ENCODE peak calls at places on chromosomes 5 and 9, in four cellular contexts. N is IMR-90, R is mesendoderm, O is H1. E is an unnamed sample. For H3K4me1, the result is how much of the 10 kb centered on the place peaks cover.

GRCh38 chr9:2686884-2687283 is 30.4 kb upstream of the KCNV2 start:
- DNase-seq in O (no peak), N (no peak), R (peak), E (peak)

GRCh38 chr9:107431461-107431860 is 58.1 kb downstream of the KLF4 start:
- DNase-seq in R (no peak), O (no peak), N (no peak), E (no peak)

GRCh38 chr5:106174903-106175302 is 1495.8 kb downstream of the EFNA5 start:
- DNase-seq in N (no peak), R (no peak), O (no peak), E (no peak)

GRCh38 chr9:110928604-110929003 is 109.7 kb downstream of the LPAR1 start:
- DNase-seq in O (no peak), N (peak), R (no peak), E (no peak)

GRCh38 chr9:134830126-134830525 is 50.5 kb upstream of the FCN2 start:
- DNase-seq in N (no peak), R (no peak), O (no peak), E (no peak)

GRCh38 chr5:59538080-59538479 is 355.4 kb downstream of the PDE4D start:
- DNase-seq in O (no peak), R (no peak), N (no peak), E (no peak)

GRCh38 chr9:116267021-116267420 is 113.4 kb downstream of the PAPPA start:
- DNase-seq in R (no peak), N (peak), O (no peak), E (no peak)

GRCh38 chr5:150540042-150540441 is 32.1 kb downstream of the NDST1 start:
- DNase-seq in O (no peak), R (no peak), N (no peak), E (no peak)

GRCh38 chr9:14306672-14307646 is 7.0 kb downstream of the NFIB start:
- DNase-seq in R (no peak), O (no peak), N (peak), E (no peak)

GRCh38 chr5:1524481-1524798 is 680 bp upstream of the LPCAT1 start:
- DNase-seq in O (peak), R (no peak), N (no peak), E (peak)

GRCh38 chr5:37370550-37370863 is 399 bp downstream of the NUP155 start:
- DNase-seq in N (no peak), R (peak), O (no peak), E (no peak)

GRCh38 chr9:126935630-126936029 is 21.0 kb downstream of the RALGPS1 start:
- DNase-seq in R (no peak), N (peak), O (no peak), E (no peak)

GRCh38 chr9:116088396-116088795 is 65.2 kb upstream of the PAPPA start:
- DNase-seq in N (no peak), O (no peak), R (no peak), E (no peak)

GRCh38 chr9:81035171-81035570 is 654.2 kb downstream of the TLE1 start:
- DNase-seq in N (peak), R (no peak), O (no peak), E (no peak)

GRCh38 chr9:90420714-90421513 is 221.7 kb downstream of the DIRAS2 start:
- DNase-seq in R (no peak), O (no peak), N (no peak), E (no peak)

GRCh38 chr5:71922584-71923106 is 184.6 kb upstream of the MAP1B start:
- DNase-seq in R (peak), O (no peak), N (peak), E (peak)

GRCh38 chr9:92407818-92408217 is 3.4 kb upstream of the OGN start:
- DNase-seq in N (no peak), O (no peak), R (no peak), E (no peak)

GRCh38 chr5:122064992-122065391 is 13.1 kb downstream of the LOX start:
- DNase-seq in O (no peak), N (no peak), R (no peak), E (no peak)
- H4K5ac ChIP-seq in O (no peak), N (no peak), R (no peak), E (no peak)

GRCh38 chr5:15694694-15695093 is 194.7 kb downstream of the FBXL7 start:
- DNase-seq in O (no peak), N (peak), R (no peak), E (no peak)
- H3K4me1 ChIP-seq in O (under half), N (under half), R (under half), E (under half)

GRCh38 chr9:125261501-125262216 is at the start of gene GAPVD1:
- DNase-seq in R (peak), O (peak), N (peak), E (peak)
- H3K4ac ChIP-seq in R (no peak), O (peak), N (peak), E (no peak)

GRCh38 chr5:57066921-57067914 is 106.6 kb upstream of the GPBP1 start:
- DNase-seq in O (no peak), R (no peak), N (peak), E (no peak)
- H4K5ac ChIP-seq in O (no peak), R (no peak), N (peak), E (no peak)

E was measured in H9.